ENCODE peak calls at places on chromosomes 5 and 9, in four cellular contexts. One of them, this sample, is unnamed.

GRCh38 chr5:179227578-179228311 is 117.5 kb downstream of the ADAMTS2 start:
- DNase-seq in GM13976: no peak
- DNase-seq in stimulated activated CD8-positive, alpha-beta memory T cell treated with anti-CD3 and anti-CD28 coated beads, Interleukin-7, amount 100 ng/mL, for 1 hour: no peak
- DNase-seq in activated CD4-positive, alpha-beta T cell treated with anti-CD3 and anti-CD28 coated beads for 24 hours: no peak
- DNase-seq in this sample: no peak

GRCh38 chr5:130168211-130168610 is 263.9 kb downstream of the CHSY3 start:
- DNase-seq in GM13976: no peak
- DNase-seq in stimulated activated CD8-positive, alpha-beta memory T cell treated with anti-CD3 and anti-CD28 coated beads, Interleukin-7, amount 100 ng/mL, for 1 hour: no peak
- DNase-seq in activated CD4-positive, alpha-beta T cell treated with anti-CD3 and anti-CD28 coated beads for 24 hours: no peak
- DNase-seq in this sample: no peak

GRCh38 chr5:135491552-135492318 is 39.6 kb upstream of the TIFAB start:
- DNase-seq in GM13976: no peak
- DNase-seq in stimulated activated CD8-positive, alpha-beta memory T cell treated with anti-CD3 and anti-CD28 coated beads, Interleukin-7, amount 100 ng/mL, for 1 hour: no peak
- DNase-seq in activated CD4-positive, alpha-beta T cell treated with anti-CD3 and anti-CD28 coated beads for 24 hours: no peak
- DNase-seq in this sample: no peak

GRCh38 chr5:131246515-131246914 is 17.3 kb upstream of the CDC42SE2 start:
- DNase-seq in GM13976: no peak
- DNase-seq in stimulated activated CD8-positive, alpha-beta memory T cell treated with anti-CD3 and anti-CD28 coated beads, Interleukin-7, amount 100 ng/mL, for 1 hour: no peak
- DNase-seq in activated CD4-positive, alpha-beta T cell treated with anti-CD3 and anti-CD28 coated beads for 24 hours: no peak
- DNase-seq in this sample: no peak

GRCh38 chr9:35686222-35687203 is 3.2 kb downstream of the TPM2 start:
- DNase-seq in GM13976: no peak
- DNase-seq in stimulated activated CD8-positive, alpha-beta memory T cell treated with anti-CD3 and anti-CD28 coated beads, Interleukin-7, amount 100 ng/mL, for 1 hour: no peak
- DNase-seq in activated CD4-positive, alpha-beta T cell treated with anti-CD3 and anti-CD28 coated beads for 24 hours: no peak
- DNase-seq in this sample: no peak

GRCh38 chr5:93100433-93100832 is 480.6 kb downstream of the NR2F1-AS1 start:
- DNase-seq in GM13976: no peak
- DNase-seq in stimulated activated CD8-positive, alpha-beta memory T cell treated with anti-CD3 and anti-CD28 coated beads, Interleukin-7, amount 100 ng/mL, for 1 hour: no peak
- DNase-seq in activated CD4-positive, alpha-beta T cell treated with anti-CD3 and anti-CD28 coated beads for 24 hours: no peak
- DNase-seq in this sample: no peak

GRCh38 chr5:117731445-117731844 is 1156.8 kb upstream of the SEMA6A start:
- DNase-seq in GM13976: no peak
- DNase-seq in stimulated activated CD8-positive, alpha-beta memory T cell treated with anti-CD3 and anti-CD28 coated beads, Interleukin-7, amount 100 ng/mL, for 1 hour: no peak
- DNase-seq in activated CD4-positive, alpha-beta T cell treated with anti-CD3 and anti-CD28 coated beads for 24 hours: no peak
- DNase-seq in this sample: no peak

GRCh38 chr5:81313686-81314085 is 12.3 kb downstream of the ZCCHC9 start:
- DNase-seq in GM13976: no peak
- DNase-seq in stimulated activated CD8-positive, alpha-beta memory T cell treated with anti-CD3 and anti-CD28 coated beads, Interleukin-7, amount 100 ng/mL, for 1 hour: no peak
- DNase-seq in activated CD4-positive, alpha-beta T cell treated with anti-CD3 and anti-CD28 coated beads for 24 hours: no peak
- DNase-seq in this sample: no peak

GRCh38 chr9:110640736-110641135 is 27.9 kb upstream of the MUSK start:
- DNase-seq in GM13976: no peak
- DNase-seq in stimulated activated CD8-positive, alpha-beta memory T cell treated with anti-CD3 and anti-CD28 coated beads, Interleukin-7, amount 100 ng/mL, for 1 hour: no peak
- DNase-seq in activated CD4-positive, alpha-beta T cell treated with anti-CD3 and anti-CD28 coated beads for 24 hours: no peak
- DNase-seq in this sample: no peak

This sample was measured in GM18507.